ENCODE peak calls at places on chromosomes 6 and 20, in five cellular contexts. B, U, P, W and Q are unnamed samples.

GRCh38 chr20:49384437-49385434 is 97.7 kb downstream of the KCNB1 start:
- DNase-seq in B (peak), U (peak), P (peak), W (no peak), Q (peak)

GRCh38 chr6:44142835-44143234 is 15.5 kb downstream of the TMEM63B start:
- DNase-seq in B (no peak), U (no peak), P (no peak), W (no peak), Q (no peak)

GRCh38 chr6:75381878-75382633 is 97.5 kb upstream of the TMEM30A start:
- DNase-seq in B (no peak), U (no peak), P (no peak), W (no peak), Q (no peak)

GRCh38 chr20:13700761-13701160 is 62.0 kb upstream of the TASP1 start:
- DNase-seq in B (no peak), U (no peak), P (no peak), W (no peak), Q (no peak)

GRCh38 chr20:24376523-24377085 is 92.8 kb upstream of the SYNDIG1 start:
- DNase-seq in B (no peak), U (no peak), P (peak), W (no peak), Q (no peak)

GRCh38 chr6:157221817-157222175 is 101.5 kb downstream of the TMEM242 start:
- DNase-seq in B (no peak), U (no peak), P (no peak), W (no peak), Q (no peak)

GRCh38 chr6:34143884-34144580 is 1.9 kb downstream of the GRM4 start:
- DNase-seq in B (peak), U (peak), P (peak), W (no peak), Q (peak)

GRCh38 chr6:41336824-41337223 is 1.4 kb downstream of the NCR2 start:
- DNase-seq in B (no peak), U (no peak), P (no peak), W (no peak), Q (no peak)

GRCh38 chr6:3592371-3592941 is 135.6 kb upstream of the SLC22A23 start:
- DNase-seq in B (no peak), U (no peak), P (peak), W (no peak), Q (no peak)

GRCh38 chr20:40688129-40689099 is 622 bp downstream of the MAFB start:
- DNase-seq in B (no peak), U (no peak), P (no peak), W (no peak), Q (no peak)

GRCh38 chr6:145704153-145704781 is 31.1 kb downstream of the EPM2A start:
- DNase-seq in B (peak), U (no peak), P (peak), W (no peak), Q (no peak)

GRCh38 chr6:155100087-155100486 is 105.0 kb downstream of the TIAM2 start:
- DNase-seq in B (no peak), U (no peak), P (no peak), W (no peak), Q (peak)

GRCh38 chr6:167107787-167108186 is 15.1 kb upstream of the CCR6 start:
- DNase-seq in B (no peak), U (no peak), P (no peak), W (no peak), Q (no peak)

GRCh38 chr6:88982720-88983119 is 19.3 kb upstream of the RNGTT start:
- DNase-seq in B (peak), U (no peak), P (peak), W (no peak), Q (no peak)

GRCh38 chr6:150291968-150292710 is 76.7 kb upstream of the IYD start:
- DNase-seq in B (no peak), U (no peak), P (no peak), W (no peak), Q (no peak)

GRCh38 chr6:45049188-45049843 is 278.8 kb upstream of the RUNX2 start:
- DNase-seq in B (no peak), U (no peak), P (peak), W (no peak), Q (peak)

GRCh38 chr6:89818977-89819335 is 638 bp downstream of the MDN1 start:
- DNase-seq in B (peak), U (no peak), P (peak), W (no peak), Q (no peak)

GRCh38 chr6:24205020-24205492 is 79.0 kb downstream of the NRSN1 start:
- DNase-seq in B (peak), U (no peak), P (peak), W (no peak), Q (peak)

GRCh38 chr6:7373739-7374138 is 15.8 kb downstream of the CAGE1 start:
- DNase-seq in B (no peak), U (no peak), P (no peak), W (no peak), Q (no peak)

GRCh38 chr6:87066449-87067288 is 28.2 kb downstream of the CGA start:
- DNase-seq in B (peak), U (peak), P (peak), W (no peak), Q (peak)

GRCh38 chr6:72861935-72862432 is 240.1 kb downstream of the KCNQ5 start:
- DNase-seq in B (no peak), U (no peak), P (peak), W (no peak), Q (no peak)

GRCh38 chr6:113693866-113694265 is 163.3 kb upstream of the MARCKS start:
- DNase-seq in B (no peak), U (no peak), P (peak), W (no peak), Q (no peak)

GRCh38 chr6:108029226-108029921 is 45.2 kb downstream of the OSTM1 start:
- DNase-seq in B (no peak), U (no peak), P (no peak), W (no peak), Q (no peak)

GRCh38 chr6:42138630-42139619 is 3.5 kb downstream of the C6orf132 start:
- DNase-seq in B (peak), U (no peak), P (no peak), W (no peak), Q (peak)

GRCh38 chr6:28474441-28475219 is 31.3 kb upstream of the ZSCAN23 start:
- DNase-seq in B (peak), U (no peak), P (peak), W (no peak), Q (peak)

GRCh38 chr6:110475255-110475654 is 1.2 kb downstream of the SLC22A16 start:
- DNase-seq in B (no peak), U (no peak), P (no peak), W (no peak), Q (no peak)

GRCh38 chr6:56860466-56860865 is 94.4 kb upstream of the BEND6 start:
- DNase-seq in B (no peak), U (no peak), P (peak), W (no peak), Q (no peak)

GRCh38 chr6:41970436-41970846 is 28.8 kb upstream of the CCND3 start:
- DNase-seq in B (no peak), U (peak), P (peak), W (no peak), Q (no peak)

GRCh38 chr20:64109831-64110391 is 2.5 kb upstream of the NPBWR2 start:
- DNase-seq in B (peak), U (no peak), P (no peak), W (no peak), Q (peak)